ENCODE peak calls at places on chromosomes 6 and 20, in five cellular contexts. One of them, this sample, is unnamed.

GRCh38 chr6:5995705-5996686 is 10.7 kb downstream of the NRN1 start:
- DNase-seq in activated T-cell treated with anti-CD3 and anti-CD28 coated beads for 1 hour: no peak
- DNase-seq in stimulated activated CD4-positive, alpha-beta T cell treated with anti-CD3 and anti-CD28 coated beads, TNF-alpha, amount 100 ng/mL, for 1 hour: no peak
- DNase-seq in heart left ventricle: peak; percentile 80
- DNase-seq in AG20443: peak; percentile 88
- DNase-seq in this sample: peak; percentile 78

GRCh38 chr20:57507477-57507876 is 17.5 kb downstream of the CTCFL start:
- DNase-seq in stimulated activated CD4-positive, alpha-beta T cell treated with anti-CD3 and anti-CD28 coated beads, TNF-alpha, amount 100 ng/mL, for 1 hour: no peak
- DNase-seq in AG20443: peak; percentile 32
- DNase-seq in heart left ventricle: no peak
- DNase-seq in activated T-cell treated with anti-CD3 and anti-CD28 coated beads for 1 hour: no peak
- DNase-seq in this sample: peak; percentile 57

GRCh38 chr20:62914970-62915457 is 11.3 kb downstream of the DIDO1 start:
- DNase-seq in heart left ventricle: no peak
- DNase-seq in activated T-cell treated with anti-CD3 and anti-CD28 coated beads for 1 hour: no peak
- DNase-seq in stimulated activated CD4-positive, alpha-beta T cell treated with anti-CD3 and anti-CD28 coated beads, TNF-alpha, amount 100 ng/mL, for 1 hour: no peak
- DNase-seq in AG20443: peak; percentile 43
- DNase-seq in this sample: no peak

GRCh38 chr6:149190228-149190831 is 127.2 kb upstream of the TAB2 start:
- DNase-seq in activated T-cell treated with anti-CD3 and anti-CD28 coated beads for 1 hour: peak; percentile 21
- DNase-seq in stimulated activated CD4-positive, alpha-beta T cell treated with anti-CD3 and anti-CD28 coated beads, TNF-alpha, amount 100 ng/mL, for 1 hour: peak; percentile 34
- DNase-seq in AG20443: no peak
- DNase-seq in heart left ventricle: no peak
- DNase-seq in this sample: peak; percentile 58

GRCh38 chr20:672975-673604 is 2.5 kb downstream of the SCRT2 start:
- DNase-seq in stimulated activated CD4-positive, alpha-beta T cell treated with anti-CD3 and anti-CD28 coated beads, TNF-alpha, amount 100 ng/mL, for 1 hour: no peak
- DNase-seq in activated T-cell treated with anti-CD3 and anti-CD28 coated beads for 1 hour: no peak
- DNase-seq in AG20443: no peak
- DNase-seq in heart left ventricle: no peak
- DNase-seq in this sample: no peak

GRCh38 chr6:166490671-166491500 is 95.6 kb downstream of the RAMACL start:
- DNase-seq in stimulated activated CD4-positive, alpha-beta T cell treated with anti-CD3 and anti-CD28 coated beads, TNF-alpha, amount 100 ng/mL, for 1 hour: no peak
- DNase-seq in activated T-cell treated with anti-CD3 and anti-CD28 coated beads for 1 hour: no peak
- DNase-seq in AG20443: no peak
- DNase-seq in heart left ventricle: no peak
- DNase-seq in this sample: no peak

GRCh38 chr20:44187763-44188709 is 1.0 kb upstream of the JPH2 start:
- DNase-seq in activated T-cell treated with anti-CD3 and anti-CD28 coated beads for 1 hour: no peak
- DNase-seq in stimulated activated CD4-positive, alpha-beta T cell treated with anti-CD3 and anti-CD28 coated beads, TNF-alpha, amount 100 ng/mL, for 1 hour: no peak
- DNase-seq in AG20443: peak; percentile 51
- DNase-seq in heart left ventricle: no peak
- DNase-seq in this sample: no peak

GRCh38 chr20:61561111-61561830 is 309.2 kb downstream of the CDH4 start:
- DNase-seq in activated T-cell treated with anti-CD3 and anti-CD28 coated beads for 1 hour: no peak
- DNase-seq in stimulated activated CD4-positive, alpha-beta T cell treated with anti-CD3 and anti-CD28 coated beads, TNF-alpha, amount 100 ng/mL, for 1 hour: no peak
- DNase-seq in AG20443: no peak
- DNase-seq in heart left ventricle: no peak
- DNase-seq in this sample: no peak

GRCh38 chr6:38194589-38194988 is 375.1 kb downstream of the ZFAND3 start:
- DNase-seq in activated T-cell treated with anti-CD3 and anti-CD28 coated beads for 1 hour: no peak
- DNase-seq in stimulated activated CD4-positive, alpha-beta T cell treated with anti-CD3 and anti-CD28 coated beads, TNF-alpha, amount 100 ng/mL, for 1 hour: no peak
- DNase-seq in AG20443: no peak
- DNase-seq in heart left ventricle: no peak
- DNase-seq in this sample: no peak

GRCh38 chr6:28218312-28219248 is 6.5 kb upstream of the ZSCAN9 start:
- DNase-seq in stimulated activated CD4-positive, alpha-beta T cell treated with anti-CD3 and anti-CD28 coated beads, TNF-alpha, amount 100 ng/mL, for 1 hour: no peak
- DNase-seq in heart left ventricle: peak; percentile 90
- DNase-seq in activated T-cell treated with anti-CD3 and anti-CD28 coated beads for 1 hour: no peak
- DNase-seq in AG20443: peak; percentile 90
- DNase-seq in this sample: peak; percentile 91

GRCh38 chr6:31905041-31905440 is 3.2 kb upstream of the ZBTB12 start:
- DNase-seq in heart left ventricle: no peak
- DNase-seq in AG20443: no peak
- DNase-seq in stimulated activated CD4-positive, alpha-beta T cell treated with anti-CD3 and anti-CD28 coated beads, TNF-alpha, amount 100 ng/mL, for 1 hour: no peak
- DNase-seq in activated T-cell treated with anti-CD3 and anti-CD28 coated beads for 1 hour: no peak
- DNase-seq in this sample: no peak

GRCh38 chr20:23368316-23369110 is 6.5 kb downstream of the GZF1 start:
- DNase-seq in AG20443: peak; percentile 24
- DNase-seq in stimulated activated CD4-positive, alpha-beta T cell treated with anti-CD3 and anti-CD28 coated beads, TNF-alpha, amount 100 ng/mL, for 1 hour: no peak
- DNase-seq in activated T-cell treated with anti-CD3 and anti-CD28 coated beads for 1 hour: no peak
- DNase-seq in heart left ventricle: no peak
- DNase-seq in this sample: no peak

GRCh38 chr20:22248052-22248667 is 336.2 kb downstream of the FOXA2 start:
- DNase-seq in heart left ventricle: no peak
- DNase-seq in activated T-cell treated with anti-CD3 and anti-CD28 coated beads for 1 hour: no peak
- DNase-seq in AG20443: peak; percentile 27
- DNase-seq in stimulated activated CD4-positive, alpha-beta T cell treated with anti-CD3 and anti-CD28 coated beads, TNF-alpha, amount 100 ng/mL, for 1 hour: no peak
- DNase-seq in this sample: no peak

GRCh38 chr6:12288844-12289654 is 1.1 kb upstream of the EDN1 start:
- DNase-seq in AG20443: peak; percentile 70
- DNase-seq in activated T-cell treated with anti-CD3 and anti-CD28 coated beads for 1 hour: peak; percentile 15
- DNase-seq in heart left ventricle: no peak
- DNase-seq in stimulated activated CD4-positive, alpha-beta T cell treated with anti-CD3 and anti-CD28 coated beads, TNF-alpha, amount 100 ng/mL, for 1 hour: peak; percentile 25
- DNase-seq in this sample: no peak

GRCh38 chr6:70411542-70411941 is 1.8 kb upstream of the FAM135A start:
- DNase-seq in AG20443: no peak
- DNase-seq in stimulated activated CD4-positive, alpha-beta T cell treated with anti-CD3 and anti-CD28 coated beads, TNF-alpha, amount 100 ng/mL, for 1 hour: no peak
- DNase-seq in activated T-cell treated with anti-CD3 and anti-CD28 coated beads for 1 hour: no peak
- DNase-seq in heart left ventricle: no peak
- DNase-seq in this sample: no peak

GRCh38 chr6:56657364-56657763 is 14.7 kb upstream of the DST start:
- DNase-seq in stimulated activated CD4-positive, alpha-beta T cell treated with anti-CD3 and anti-CD28 coated beads, TNF-alpha, amount 100 ng/mL, for 1 hour: no peak
- DNase-seq in heart left ventricle: no peak
- DNase-seq in activated T-cell treated with anti-CD3 and anti-CD28 coated beads for 1 hour: no peak
- DNase-seq in AG20443: no peak
- DNase-seq in this sample: no peak

GRCh38 chr6:118283759-118284158 is 264.3 kb upstream of the PLN start:
- DNase-seq in AG20443: peak; percentile 43
- DNase-seq in heart left ventricle: no peak
- DNase-seq in stimulated activated CD4-positive, alpha-beta T cell treated with anti-CD3 and anti-CD28 coated beads, TNF-alpha, amount 100 ng/mL, for 1 hour: no peak
- DNase-seq in activated T-cell treated with anti-CD3 and anti-CD28 coated beads for 1 hour: peak; percentile 25
- DNase-seq in this sample: no peak

GRCh38 chr6:146265051-146265450 is 236.2 kb downstream of the GRM1 start:
- DNase-seq in activated T-cell treated with anti-CD3 and anti-CD28 coated beads for 1 hour: no peak
- DNase-seq in heart left ventricle: no peak
- DNase-seq in stimulated activated CD4-positive, alpha-beta T cell treated with anti-CD3 and anti-CD28 coated beads, TNF-alpha, amount 100 ng/mL, for 1 hour: no peak
- DNase-seq in AG20443: no peak
- DNase-seq in this sample: no peak

GRCh38 chr6:40912158-40912946 is 126.7 kb downstream of the UNC5CL start:
- DNase-seq in AG20443: peak; percentile 40
- DNase-seq in heart left ventricle: no peak
- DNase-seq in activated T-cell treated with anti-CD3 and anti-CD28 coated beads for 1 hour: no peak
- DNase-seq in stimulated activated CD4-positive, alpha-beta T cell treated with anti-CD3 and anti-CD28 coated beads, TNF-alpha, amount 100 ng/mL, for 1 hour: no peak
- DNase-seq in this sample: peak; percentile 50

GRCh38 chr6:137928286-137928685 is 61.2 kb downstream of the TNFAIP3 start:
- DNase-seq in heart left ventricle: no peak
- DNase-seq in stimulated activated CD4-positive, alpha-beta T cell treated with anti-CD3 and anti-CD28 coated beads, TNF-alpha, amount 100 ng/mL, for 1 hour: peak; percentile 11
- DNase-seq in AG20443: no peak
- DNase-seq in activated T-cell treated with anti-CD3 and anti-CD28 coated beads for 1 hour: no peak
- DNase-seq in this sample: peak; percentile 47

GRCh38 chr6:136408205-136408604 is 118.6 kb upstream of the BCLAF1 start:
- DNase-seq in AG20443: peak; percentile 20
- DNase-seq in stimulated activated CD4-positive, alpha-beta T cell treated with anti-CD3 and anti-CD28 coated beads, TNF-alpha, amount 100 ng/mL, for 1 hour: no peak
- DNase-seq in activated T-cell treated with anti-CD3 and anti-CD28 coated beads for 1 hour: no peak
- DNase-seq in heart left ventricle: no peak
- DNase-seq in this sample: no peak

GRCh38 chr6:141580121-141580520 is 552.6 kb upstream of the GJE1 start:
- DNase-seq in activated T-cell treated with anti-CD3 and anti-CD28 coated beads for 1 hour: no peak
- DNase-seq in stimulated activated CD4-positive, alpha-beta T cell treated with anti-CD3 and anti-CD28 coated beads, TNF-alpha, amount 100 ng/mL, for 1 hour: no peak
- DNase-seq in AG20443: no peak
- DNase-seq in heart left ventricle: no peak
- DNase-seq in this sample: no peak

GRCh38 chr20:38304845-38305447 is 990 bp downstream of the BPI start:
- DNase-seq in stimulated activated CD4-positive, alpha-beta T cell treated with anti-CD3 and anti-CD28 coated beads, TNF-alpha, amount 100 ng/mL, for 1 hour: no peak
- DNase-seq in AG20443: peak; percentile 79
- DNase-seq in heart left ventricle: no peak
- DNase-seq in activated T-cell treated with anti-CD3 and anti-CD28 coated beads for 1 hour: no peak
- DNase-seq in this sample: peak; percentile 65

GRCh38 chr6:3905853-3906190 is 56.6 kb downstream of the FAM50B start:
- DNase-seq in stimulated activated CD4-positive, alpha-beta T cell treated with anti-CD3 and anti-CD28 coated beads, TNF-alpha, amount 100 ng/mL, for 1 hour: no peak
- DNase-seq in activated T-cell treated with anti-CD3 and anti-CD28 coated beads for 1 hour: no peak
- DNase-seq in heart left ventricle: no peak
- DNase-seq in AG20443: no peak
- DNase-seq in this sample: no peak

GRCh38 chr6:14501240-14501639 is 383.7 kb downstream of the CD83 start:
- DNase-seq in stimulated activated CD4-positive, alpha-beta T cell treated with anti-CD3 and anti-CD28 coated beads, TNF-alpha, amount 100 ng/mL, for 1 hour: no peak
- DNase-seq in AG20443: no peak
- DNase-seq in activated T-cell treated with anti-CD3 and anti-CD28 coated beads for 1 hour: no peak
- DNase-seq in heart left ventricle: no peak
- DNase-seq in this sample: no peak

GRCh38 chr6:168138436-168138835 is 59.4 kb upstream of the FRMD1 start:
- DNase-seq in AG20443: peak; percentile 1
- DNase-seq in stimulated activated CD4-positive, alpha-beta T cell treated with anti-CD3 and anti-CD28 coated beads, TNF-alpha, amount 100 ng/mL, for 1 hour: no peak
- DNase-seq in heart left ventricle: no peak
- DNase-seq in activated T-cell treated with anti-CD3 and anti-CD28 coated beads for 1 hour: no peak
- DNase-seq in this sample: no peak

GRCh38 chr6:167670938-167671338 is 155.8 kb upstream of the AFDN start:
- DNase-seq in heart left ventricle: no peak
- DNase-seq in AG20443: no peak
- DNase-seq in activated T-cell treated with anti-CD3 and anti-CD28 coated beads for 1 hour: no peak
- DNase-seq in stimulated activated CD4-positive, alpha-beta T cell treated with anti-CD3 and anti-CD28 coated beads, TNF-alpha, amount 100 ng/mL, for 1 hour: no peak
- DNase-seq in this sample: no peak

GRCh38 chr6:168123165-168123911 is 44.3 kb upstream of the FRMD1 start:
- DNase-seq in stimulated activated CD4-positive, alpha-beta T cell treated with anti-CD3 and anti-CD28 coated beads, TNF-alpha, amount 100 ng/mL, for 1 hour: no peak
- DNase-seq in activated T-cell treated with anti-CD3 and anti-CD28 coated beads for 1 hour: no peak
- DNase-seq in heart left ventricle: no peak
- DNase-seq in AG20443: no peak
- DNase-seq in this sample: no peak

GRCh38 chr20:8183526-8183925 is 51.5 kb downstream of the PLCB1 start:
- DNase-seq in stimulated activated CD4-positive, alpha-beta T cell treated with anti-CD3 and anti-CD28 coated beads, TNF-alpha, amount 100 ng/mL, for 1 hour: no peak
- DNase-seq in activated T-cell treated with anti-CD3 and anti-CD28 coated beads for 1 hour: no peak
- DNase-seq in AG20443: no peak
- DNase-seq in heart left ventricle: no peak
- DNase-seq in this sample: no peak

GRCh38 chr20:40090236-40090635 is 598.8 kb downstream of the MAFB start:
- DNase-seq in stimulated activated CD4-positive, alpha-beta T cell treated with anti-CD3 and anti-CD28 coated beads, TNF-alpha, amount 100 ng/mL, for 1 hour: no peak
- DNase-seq in activated T-cell treated with anti-CD3 and anti-CD28 coated beads for 1 hour: no peak
- DNase-seq in heart left ventricle: no peak
- DNase-seq in AG20443: no peak
- DNase-seq in this sample: no peak

GRCh38 chr20:32621914-32622584 is 36.9 kb upstream of the NOL4L start:
- DNase-seq in activated T-cell treated with anti-CD3 and anti-CD28 coated beads for 1 hour: no peak
- DNase-seq in heart left ventricle: no peak
- DNase-seq in stimulated activated CD4-positive, alpha-beta T cell treated with anti-CD3 and anti-CD28 coated beads, TNF-alpha, amount 100 ng/mL, for 1 hour: no peak
- DNase-seq in AG20443: no peak
- DNase-seq in this sample: no peak

This sample was measured in Right ventricle myocardium superior.